ENCODE peak calls at places on chromosomes 11 and 22, in eight cellular contexts. One of them, this sample, is unnamed.

GRCh38 chr22:24481641-24482040 is 13.5 kb upstream of the UPB1 start:
- DNase-seq in tibial artery: no peak
- DNase-seq in NCI-H2171: no peak
- DNase-seq in NCI-H1105 treated with DMSO at 0.1 percent for 48 hours: no peak
- DNase-seq in dermis microvascular lymphatic vessel endothelial cell: no peak
- DNase-seq in mesendoderm: no peak
- DNase-seq in heart right ventricle: no peak
- DNase-seq in pons: no peak
- DNase-seq in this sample: no peak

GRCh38 chr11:111693224-111693937 is 72.8 kb downstream of the PPP2R1B start:
- DNase-seq in tibial artery: no peak
- DNase-seq in NCI-H2171: no peak
- DNase-seq in NCI-H1105 treated with DMSO at 0.1 percent for 48 hours: no peak
- DNase-seq in dermis microvascular lymphatic vessel endothelial cell: no peak
- DNase-seq in mesendoderm: no peak
- DNase-seq in heart right ventricle: no peak
- DNase-seq in pons: no peak
- DNase-seq in this sample: peak

GRCh38 chr11:11521306-11522002 is 100.4 kb downstream of the GALNT18 start:
- DNase-seq in tibial artery: no peak
- DNase-seq in NCI-H2171: no peak
- DNase-seq in NCI-H1105 treated with DMSO at 0.1 percent for 48 hours: no peak
- DNase-seq in dermis microvascular lymphatic vessel endothelial cell: no peak
- DNase-seq in mesendoderm: no peak
- DNase-seq in heart right ventricle: no peak
- DNase-seq in pons: no peak
- DNase-seq in this sample: no peak

GRCh38 chr22:39724390-39724789 is 153.8 kb downstream of the CACNA1I start:
- DNase-seq in tibial artery: no peak
- DNase-seq in NCI-H2171: peak
- DNase-seq in NCI-H1105 treated with DMSO at 0.1 percent for 48 hours: no peak
- DNase-seq in dermis microvascular lymphatic vessel endothelial cell: no peak
- DNase-seq in mesendoderm: peak
- DNase-seq in heart right ventricle: no peak
- DNase-seq in pons: no peak
- DNase-seq in this sample: no peak

GRCh38 chr11:2122222-2122906 is 16.8 kb downstream of the IGF2 start:
- DNase-seq in tibial artery: no peak
- DNase-seq in NCI-H2171: no peak
- DNase-seq in NCI-H1105 treated with DMSO at 0.1 percent for 48 hours: no peak
- DNase-seq in dermis microvascular lymphatic vessel endothelial cell: no peak
- DNase-seq in mesendoderm: no peak
- DNase-seq in heart right ventricle: no peak
- DNase-seq in pons: no peak
- DNase-seq in this sample: no peak

GRCh38 chr11:12287009-12287373 is 90.4 kb upstream of the PARVA start:
- DNase-seq in tibial artery: peak
- DNase-seq in NCI-H2171: no peak
- DNase-seq in NCI-H1105 treated with DMSO at 0.1 percent for 48 hours: no peak
- DNase-seq in dermis microvascular lymphatic vessel endothelial cell: peak
- DNase-seq in mesendoderm: peak
- DNase-seq in heart right ventricle: no peak
- DNase-seq in pons: no peak
- DNase-seq in this sample: no peak

GRCh38 chr22:46406349-46406748 is 70.8 kb downstream of the TRMU start:
- DNase-seq in tibial artery: no peak
- DNase-seq in NCI-H2171: no peak
- DNase-seq in NCI-H1105 treated with DMSO at 0.1 percent for 48 hours: no peak
- DNase-seq in dermis microvascular lymphatic vessel endothelial cell: no peak
- DNase-seq in mesendoderm: no peak
- DNase-seq in heart right ventricle: peak
- DNase-seq in pons: no peak
- DNase-seq in this sample: no peak

GRCh38 chr11:46050065-46050464 is 71.2 kb downstream of the PHF21A start:
- DNase-seq in tibial artery: no peak
- DNase-seq in NCI-H2171: no peak
- DNase-seq in NCI-H1105 treated with DMSO at 0.1 percent for 48 hours: no peak
- DNase-seq in dermis microvascular lymphatic vessel endothelial cell: peak
- DNase-seq in mesendoderm: peak
- DNase-seq in heart right ventricle: no peak
- DNase-seq in pons: no peak
- DNase-seq in this sample: no peak

GRCh38 chr11:130666781-130667251 is 218.4 kb downstream of the ADAMTS15 start:
- DNase-seq in tibial artery: no peak
- DNase-seq in NCI-H2171: no peak
- DNase-seq in NCI-H1105 treated with DMSO at 0.1 percent for 48 hours: no peak
- DNase-seq in dermis microvascular lymphatic vessel endothelial cell: no peak
- DNase-seq in mesendoderm: peak
- DNase-seq in heart right ventricle: no peak
- DNase-seq in pons: peak
- DNase-seq in this sample: no peak

GRCh38 chr22:28952857-28953256 is 69.5 kb downstream of the ZNRF3 start:
- DNase-seq in tibial artery: no peak
- DNase-seq in NCI-H2171: no peak
- DNase-seq in NCI-H1105 treated with DMSO at 0.1 percent for 48 hours: no peak
- DNase-seq in dermis microvascular lymphatic vessel endothelial cell: no peak
- DNase-seq in mesendoderm: no peak
- DNase-seq in heart right ventricle: no peak
- DNase-seq in pons: no peak
- DNase-seq in this sample: no peak

GRCh38 chr11:79437274-79437980 is 3.4 kb downstream of the TENM4 start:
- DNase-seq in tibial artery: peak
- DNase-seq in NCI-H2171: peak
- DNase-seq in NCI-H1105 treated with DMSO at 0.1 percent for 48 hours: peak
- DNase-seq in dermis microvascular lymphatic vessel endothelial cell: no peak
- DNase-seq in mesendoderm: peak
- DNase-seq in heart right ventricle: peak
- DNase-seq in pons: no peak
- DNase-seq in this sample: no peak

GRCh38 chr11:128470081-128470480 is 117.3 kb downstream of the ETS1 start:
- DNase-seq in tibial artery: no peak
- DNase-seq in NCI-H2171: no peak
- DNase-seq in NCI-H1105 treated with DMSO at 0.1 percent for 48 hours: no peak
- DNase-seq in dermis microvascular lymphatic vessel endothelial cell: no peak
- DNase-seq in mesendoderm: no peak
- DNase-seq in heart right ventricle: no peak
- DNase-seq in pons: no peak
- DNase-seq in this sample: no peak

GRCh38 chr11:7558046-7558445 is 44.2 kb downstream of the PPFIBP2 start:
- DNase-seq in tibial artery: no peak
- DNase-seq in NCI-H2171: no peak
- DNase-seq in NCI-H1105 treated with DMSO at 0.1 percent for 48 hours: no peak
- DNase-seq in dermis microvascular lymphatic vessel endothelial cell: no peak
- DNase-seq in mesendoderm: no peak
- DNase-seq in heart right ventricle: no peak
- DNase-seq in pons: no peak
- DNase-seq in this sample: no peak

GRCh38 chr11:88480217-88480616 is 142.7 kb upstream of the CTSC start:
- DNase-seq in tibial artery: no peak
- DNase-seq in NCI-H2171: no peak
- DNase-seq in NCI-H1105 treated with DMSO at 0.1 percent for 48 hours: no peak
- DNase-seq in dermis microvascular lymphatic vessel endothelial cell: peak
- DNase-seq in mesendoderm: no peak
- DNase-seq in heart right ventricle: no peak
- DNase-seq in pons: peak
- DNase-seq in this sample: no peak

GRCh38 chr22:37228106-37229011 is 15.7 kb downstream of the RAC2 start:
- DNase-seq in tibial artery: no peak
- DNase-seq in NCI-H2171: no peak
- DNase-seq in NCI-H1105 treated with DMSO at 0.1 percent for 48 hours: no peak
- DNase-seq in dermis microvascular lymphatic vessel endothelial cell: peak
- DNase-seq in mesendoderm: no peak
- DNase-seq in heart right ventricle: peak
- DNase-seq in pons: peak
- DNase-seq in this sample: no peak

GRCh38 chr22:26323013-26323412 is 106.0 kb upstream of the ASPHD2 start:
- DNase-seq in tibial artery: no peak
- DNase-seq in NCI-H2171: no peak
- DNase-seq in NCI-H1105 treated with DMSO at 0.1 percent for 48 hours: no peak
- DNase-seq in dermis microvascular lymphatic vessel endothelial cell: no peak
- DNase-seq in mesendoderm: peak
- DNase-seq in heart right ventricle: no peak
- DNase-seq in pons: no peak
- DNase-seq in this sample: no peak

GRCh38 chr22:38700789-38701628 is at the start of gene JOSD1:
- DNase-seq in tibial artery: peak
- DNase-seq in NCI-H2171: peak
- DNase-seq in NCI-H1105 treated with DMSO at 0.1 percent for 48 hours: peak
- DNase-seq in dermis microvascular lymphatic vessel endothelial cell: peak
- DNase-seq in mesendoderm: peak
- DNase-seq in heart right ventricle: peak
- DNase-seq in pons: peak
- DNase-seq in this sample: peak

GRCh38 chr11:38818720-38819119 is 2220.7 kb upstream of the RAG2 start:
- DNase-seq in tibial artery: no peak
- DNase-seq in NCI-H2171: no peak
- DNase-seq in NCI-H1105 treated with DMSO at 0.1 percent for 48 hours: no peak
- DNase-seq in dermis microvascular lymphatic vessel endothelial cell: no peak
- DNase-seq in mesendoderm: no peak
- DNase-seq in heart right ventricle: no peak
- DNase-seq in pons: no peak
- DNase-seq in this sample: no peak

GRCh38 chr11:65588199-65589054 is 7.2 kb downstream of the KCNK7 start:
- DNase-seq in tibial artery: peak
- DNase-seq in NCI-H2171: no peak
- DNase-seq in NCI-H1105 treated with DMSO at 0.1 percent for 48 hours: no peak
- DNase-seq in dermis microvascular lymphatic vessel endothelial cell: peak
- DNase-seq in mesendoderm: peak
- DNase-seq in heart right ventricle: peak
- DNase-seq in pons: peak
- DNase-seq in this sample: peak

GRCh38 chr11:47532597-47533213 is 20.2 kb downstream of the CELF1 start:
- DNase-seq in tibial artery: no peak
- DNase-seq in NCI-H2171: no peak
- DNase-seq in NCI-H1105 treated with DMSO at 0.1 percent for 48 hours: no peak
- DNase-seq in dermis microvascular lymphatic vessel endothelial cell: no peak
- DNase-seq in mesendoderm: peak
- DNase-seq in heart right ventricle: no peak
- DNase-seq in pons: no peak
- DNase-seq in this sample: no peak

GRCh38 chr11:9861860-9862725 is 198.2 kb downstream of the SWAP70 start:
- DNase-seq in tibial artery: peak
- DNase-seq in NCI-H2171: no peak
- DNase-seq in NCI-H1105 treated with DMSO at 0.1 percent for 48 hours: peak
- DNase-seq in dermis microvascular lymphatic vessel endothelial cell: peak
- DNase-seq in mesendoderm: peak
- DNase-seq in heart right ventricle: peak
- DNase-seq in pons: peak
- DNase-seq in this sample: peak